ENCODE peak calls at places on chromosomes 4 and X, in eight cellular contexts. One of them, this sample, is unnamed.

GRCh38 chr4:167775374-167775773 is 317.0 kb upstream of the ANXA10 start:
- DNase-seq in cardiac muscle cell: no peak
- DNase-seq in astrocyte of the spinal cord: no peak
- DNase-seq in ovary: no peak
- DNase-seq in HL-60: no peak
- DNase-seq in neural progenitor cell: no peak
- DNase-seq in osteocyte: no peak
- DNase-seq in uterus: no peak
- DNase-seq in this sample: no peak

GRCh38 chrX:154655346-154655745 is 2.0 kb upstream of the CTAG2 start:
- DNase-seq in osteocyte: peak; percentile 63
- DNase-seq in cardiac muscle cell: no peak
- DNase-seq in uterus: no peak
- DNase-seq in astrocyte of the spinal cord: no peak
- DNase-seq in HL-60: no peak
- DNase-seq in ovary: no peak
- DNase-seq in neural progenitor cell: no peak
- DNase-seq in this sample: peak; percentile 53

GRCh38 chrX:39777623-39778025 is 320.1 kb downstream of the BCOR start:
- DNase-seq in osteocyte: no peak
- DNase-seq in ovary: no peak
- DNase-seq in astrocyte of the spinal cord: no peak
- DNase-seq in HL-60: no peak
- DNase-seq in cardiac muscle cell: no peak
- DNase-seq in neural progenitor cell: no peak
- DNase-seq in uterus: no peak
- DNase-seq in this sample: no peak

GRCh38 chrX:19677121-19677520 is 161.8 kb upstream of the MAP3K15 start:
- DNase-seq in neural progenitor cell: no peak
- DNase-seq in astrocyte of the spinal cord: no peak
- DNase-seq in HL-60: no peak
- DNase-seq in ovary: no peak
- DNase-seq in cardiac muscle cell: no peak
- DNase-seq in osteocyte: no peak
- DNase-seq in uterus: no peak
- DNase-seq in this sample: no peak

GRCh38 chr4:92339671-92340070 is 35.9 kb downstream of the GRID2 start:
- DNase-seq in osteocyte: no peak
- DNase-seq in cardiac muscle cell: no peak
- DNase-seq in uterus: no peak
- DNase-seq in ovary: no peak
- DNase-seq in astrocyte of the spinal cord: no peak
- DNase-seq in HL-60: no peak
- DNase-seq in neural progenitor cell: no peak
- DNase-seq in this sample: no peak

GRCh38 chrX:51894697-51895336 is 1.4 kb downstream of the MAGED1 start:
- DNase-seq in neural progenitor cell: peak; percentile 14
- DNase-seq in osteocyte: no peak
- DNase-seq in HL-60: no peak
- DNase-seq in uterus: peak; percentile 25
- DNase-seq in cardiac muscle cell: peak; percentile 38
- DNase-seq in ovary: peak; percentile 33
- DNase-seq in astrocyte of the spinal cord: peak; percentile 31
- DNase-seq in this sample: peak; percentile 68

GRCh38 chr4:14985843-14986242 is 16.4 kb upstream of the CPEB2 start:
- DNase-seq in astrocyte of the spinal cord: no peak
- DNase-seq in HL-60: no peak
- DNase-seq in uterus: no peak
- DNase-seq in ovary: no peak
- DNase-seq in osteocyte: no peak
- DNase-seq in cardiac muscle cell: no peak
- DNase-seq in neural progenitor cell: no peak
- DNase-seq in this sample: no peak

GRCh38 chr4:154608555-154609252 is 3.8 kb downstream of the FGG start:
- DNase-seq in HL-60: no peak
- DNase-seq in osteocyte: no peak
- DNase-seq in astrocyte of the spinal cord: no peak
- DNase-seq in ovary: no peak
- DNase-seq in neural progenitor cell: no peak
- DNase-seq in cardiac muscle cell: no peak
- DNase-seq in uterus: no peak
- DNase-seq in this sample: no peak

GRCh38 chr4:118732591-118733330 is 47.6 kb downstream of the METTL14 start:
- DNase-seq in neural progenitor cell: no peak
- DNase-seq in HL-60: no peak
- DNase-seq in astrocyte of the spinal cord: peak; percentile 65
- DNase-seq in ovary: no peak
- DNase-seq in cardiac muscle cell: no peak
- DNase-seq in osteocyte: no peak
- DNase-seq in uterus: no peak
- DNase-seq in this sample: no peak

GRCh38 chr4:99855677-99856076 is 38.5 kb downstream of the LAMTOR3 start:
- DNase-seq in cardiac muscle cell: no peak
- DNase-seq in ovary: no peak
- DNase-seq in HL-60: peak; percentile 35
- DNase-seq in neural progenitor cell: no peak
- DNase-seq in astrocyte of the spinal cord: no peak
- DNase-seq in osteocyte: no peak
- DNase-seq in uterus: no peak
- DNase-seq in this sample: no peak

GRCh38 chr4:175784986-175785525 is 27.0 kb downstream of the GPM6A start:
- DNase-seq in astrocyte of the spinal cord: peak; percentile 8
- DNase-seq in uterus: no peak
- DNase-seq in osteocyte: no peak
- DNase-seq in neural progenitor cell: no peak
- DNase-seq in cardiac muscle cell: no peak
- DNase-seq in HL-60: no peak
- DNase-seq in ovary: no peak
- DNase-seq in this sample: no peak

GRCh38 chr4:77454858-77455257 is 150.8 kb upstream of the CXCL13 start:
- DNase-seq in cardiac muscle cell: no peak
- DNase-seq in astrocyte of the spinal cord: no peak
- DNase-seq in neural progenitor cell: no peak
- DNase-seq in osteocyte: no peak
- DNase-seq in HL-60: no peak
- DNase-seq in ovary: no peak
- DNase-seq in uterus: no peak
- DNase-seq in this sample: no peak

GRCh38 chrX:42803320-42803719 is 25.4 kb upstream of the PPP1R2C start:
- DNase-seq in cardiac muscle cell: no peak
- DNase-seq in neural progenitor cell: no peak
- DNase-seq in ovary: no peak
- DNase-seq in uterus: no peak
- DNase-seq in osteocyte: no peak
- DNase-seq in astrocyte of the spinal cord: peak; percentile 21
- DNase-seq in HL-60: no peak
- DNase-seq in this sample: no peak

GRCh38 chrX:150269613-150270254 is 93.4 kb upstream of the MAMLD1 start:
- DNase-seq in astrocyte of the spinal cord: no peak
- DNase-seq in uterus: no peak
- DNase-seq in neural progenitor cell: no peak
- DNase-seq in HL-60: no peak
- DNase-seq in ovary: no peak
- DNase-seq in osteocyte: peak; percentile 59
- DNase-seq in cardiac muscle cell: no peak
- DNase-seq in this sample: no peak

GRCh38 chr4:107742196-107742595 is 22.2 kb upstream of the PAPSS1 start:
- DNase-seq in HL-60: no peak
- DNase-seq in astrocyte of the spinal cord: no peak
- DNase-seq in uterus: no peak
- DNase-seq in ovary: no peak
- DNase-seq in cardiac muscle cell: no peak
- DNase-seq in neural progenitor cell: no peak
- DNase-seq in osteocyte: no peak
- DNase-seq in this sample: no peak

GRCh38 chr4:107740950-107741701 is 21.1 kb upstream of the PAPSS1 start:
- DNase-seq in osteocyte: no peak
- DNase-seq in uterus: peak; percentile 75
- DNase-seq in cardiac muscle cell: no peak
- DNase-seq in HL-60: no peak
- DNase-seq in neural progenitor cell: no peak
- DNase-seq in astrocyte of the spinal cord: peak; percentile 69
- DNase-seq in ovary: peak; percentile 70
- DNase-seq in this sample: no peak

GRCh38 chr4:107737470-107737869 is 17.4 kb upstream of the PAPSS1 start:
- DNase-seq in astrocyte of the spinal cord: no peak
- DNase-seq in uterus: no peak
- DNase-seq in cardiac muscle cell: no peak
- DNase-seq in osteocyte: no peak
- DNase-seq in ovary: no peak
- DNase-seq in HL-60: no peak
- DNase-seq in neural progenitor cell: no peak
- DNase-seq in this sample: no peak

GRCh38 chr4:107742791-107743190 is 22.8 kb upstream of the PAPSS1 start:
- DNase-seq in ovary: no peak
- DNase-seq in osteocyte: no peak
- DNase-seq in neural progenitor cell: no peak
- DNase-seq in HL-60: no peak
- DNase-seq in astrocyte of the spinal cord: no peak
- DNase-seq in cardiac muscle cell: no peak
- DNase-seq in uterus: no peak
- DNase-seq in this sample: no peak

DNA sequence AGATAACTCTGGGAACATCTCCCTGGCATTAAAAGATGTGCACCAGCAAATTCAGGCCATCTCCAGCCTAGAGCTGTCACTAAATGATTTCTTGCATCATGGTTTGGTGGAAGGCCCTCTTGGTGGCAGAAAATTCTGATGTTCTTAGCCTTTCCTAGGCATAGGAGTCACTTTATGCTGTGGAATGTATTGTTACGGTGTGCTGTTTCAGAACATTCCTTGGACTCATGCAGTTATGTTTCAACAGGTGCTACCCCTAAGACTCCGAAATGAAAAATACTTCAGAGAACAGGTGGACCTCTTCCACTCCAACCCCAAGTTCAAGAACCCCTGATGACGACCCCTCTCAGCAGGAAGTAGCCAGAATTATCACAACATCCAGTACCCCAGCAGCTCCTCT is 20.3 kb upstream of the PAPSS1 start:
- DNase-seq in cardiac muscle cell: no peak
- DNase-seq in osteocyte: no peak
- DNase-seq in uterus: no peak
- DNase-seq in neural progenitor cell: peak; percentile 24
- DNase-seq in HL-60: no peak
- DNase-seq in ovary: no peak
- DNase-seq in astrocyte of the spinal cord: peak; percentile 10
- DNase-seq in this sample: no peak
- TF ChIP-seq CTCF in cardiac muscle cell: peak; percentile 45
- TF ChIP-seq CTCF in osteocyte: peak; percentile 55
- TF ChIP-seq CTCF in uterus: no peak
- TF ChIP-seq CTCF in neural progenitor cell: peak; percentile 48
- TF ChIP-seq CTCF in HL-60: no peak
- TF ChIP-seq CTCF in ovary: no peak
- TF ChIP-seq CTCF in astrocyte of the spinal cord: peak; percentile 31
- TF ChIP-seq CTCF in this sample: peak; percentile 76

DNA sequence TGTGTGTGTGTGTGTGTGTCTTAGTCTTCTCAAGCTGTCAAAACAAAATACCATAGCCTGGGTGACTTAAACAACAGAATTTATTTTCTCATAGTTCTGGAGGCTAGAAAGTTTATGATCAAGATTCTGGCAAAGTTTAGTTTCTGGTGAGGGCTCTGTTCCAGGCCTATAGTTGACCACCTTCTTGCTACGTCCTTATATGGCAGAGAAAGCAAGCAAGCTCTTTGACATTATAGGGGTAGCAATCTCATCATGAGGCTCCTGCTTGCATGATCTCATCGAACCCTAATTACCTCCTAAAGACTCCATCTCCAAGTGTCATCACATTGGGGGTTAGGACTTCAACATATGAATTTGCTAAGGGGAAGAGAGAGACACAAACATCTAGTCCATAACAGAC is 6.9 kb upstream of the AFP start:
- DNase-seq in osteocyte: no peak
- DNase-seq in neural progenitor cell: no peak
- DNase-seq in HL-60: no peak
- DNase-seq in cardiac muscle cell: no peak
- DNase-seq in astrocyte of the spinal cord: no peak
- DNase-seq in ovary: no peak
- DNase-seq in uterus: no peak
- DNase-seq in this sample: no peak
- TF ChIP-seq CTCF in osteocyte: no peak
- TF ChIP-seq CTCF in neural progenitor cell: no peak
- TF ChIP-seq CTCF in HL-60: no peak
- TF ChIP-seq CTCF in cardiac muscle cell: no peak
- TF ChIP-seq CTCF in astrocyte of the spinal cord: no peak
- TF ChIP-seq CTCF in ovary: no peak
- TF ChIP-seq CTCF in uterus: no peak
- TF ChIP-seq CTCF in this sample: no peak

GRCh38 chrX:131789664-131790063 is 233.4 kb upstream of the STK26 start:
- DNase-seq in HL-60: no peak
- DNase-seq in cardiac muscle cell: no peak
- DNase-seq in ovary: no peak
- DNase-seq in neural progenitor cell: no peak
- DNase-seq in osteocyte: no peak
- DNase-seq in astrocyte of the spinal cord: no peak
- DNase-seq in uterus: no peak
- DNase-seq in this sample: no peak

GRCh38 chrX:131791608-131792355 is 231.3 kb upstream of the STK26 start:
- DNase-seq in neural progenitor cell: no peak
- DNase-seq in osteocyte: no peak
- DNase-seq in uterus: no peak
- DNase-seq in astrocyte of the spinal cord: no peak
- DNase-seq in cardiac muscle cell: no peak
- DNase-seq in ovary: peak; percentile 40
- DNase-seq in HL-60: no peak
- DNase-seq in this sample: no peak

GRCh38 chrX:131795442-131796229 is 227.5 kb upstream of the STK26 start:
- DNase-seq in ovary: peak; percentile 24
- DNase-seq in neural progenitor cell: no peak
- DNase-seq in osteocyte: no peak
- DNase-seq in astrocyte of the spinal cord: no peak
- DNase-seq in uterus: no peak
- DNase-seq in HL-60: no peak
- DNase-seq in cardiac muscle cell: no peak
- DNase-seq in this sample: no peak

DNA sequence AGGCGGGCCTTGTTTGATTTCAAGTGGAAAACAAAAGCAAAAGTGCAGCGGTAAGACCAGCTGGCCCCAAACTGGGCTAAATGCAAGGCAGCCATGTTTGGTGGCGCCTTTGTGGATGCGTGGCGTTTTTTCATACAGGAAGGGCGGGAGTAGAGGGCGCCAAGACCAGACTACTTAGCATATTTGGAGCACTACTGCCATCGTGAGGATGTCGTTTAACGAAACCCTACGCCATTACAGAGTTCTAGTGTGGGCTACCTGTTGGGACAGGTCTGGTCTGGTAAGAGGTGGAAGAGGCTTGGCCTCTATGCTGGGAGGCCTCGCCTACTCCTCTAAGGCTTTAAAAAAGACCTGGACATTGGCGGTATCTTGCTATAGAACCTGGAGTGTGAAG is 230.7 kb upstream of the STK26 start:
- DNase-seq in astrocyte of the spinal cord: peak; percentile 92
- DNase-seq in cardiac muscle cell: no peak
- DNase-seq in HL-60: no peak
- DNase-seq in ovary: peak; percentile 89
- DNase-seq in neural progenitor cell: no peak
- DNase-seq in osteocyte: no peak
- DNase-seq in uterus: peak; percentile 90
- DNase-seq in this sample: no peak
- TF ChIP-seq CTCF in astrocyte of the spinal cord: peak; percentile 40
- TF ChIP-seq CTCF in cardiac muscle cell: no peak
- TF ChIP-seq CTCF in HL-60: no peak
- TF ChIP-seq CTCF in ovary: peak; percentile 63
- TF ChIP-seq CTCF in neural progenitor cell: no peak
- TF ChIP-seq CTCF in osteocyte: no peak
- TF ChIP-seq CTCF in uterus: peak; percentile 48
- TF ChIP-seq CTCF in this sample: no peak

GRCh38 chrX:23626651-23627050 is 40.6 kb upstream of the PRDX4 start:
- DNase-seq in ovary: no peak
- DNase-seq in osteocyte: no peak
- DNase-seq in cardiac muscle cell: no peak
- DNase-seq in neural progenitor cell: no peak
- DNase-seq in HL-60: no peak
- DNase-seq in astrocyte of the spinal cord: no peak
- DNase-seq in uterus: no peak
- DNase-seq in this sample: no peak
- TF ChIP-seq CTCF in ovary: no peak
- TF ChIP-seq CTCF in osteocyte: no peak
- TF ChIP-seq CTCF in cardiac muscle cell: no peak
- TF ChIP-seq CTCF in neural progenitor cell: peak; percentile 40
- TF ChIP-seq CTCF in HL-60: no peak
- TF ChIP-seq CTCF in astrocyte of the spinal cord: peak; percentile 10
- TF ChIP-seq CTCF in uterus: no peak
- TF ChIP-seq CTCF in this sample: peak; percentile 38